ENCODE peak calls at places on chromosomes 11 and 22, in ten cellular contexts. One of them, this sample, is unnamed.

GRCh38 chr11:125141686-125142535 is 22.6 kb upstream of the PKNOX2 start:
- DNase-seq in progenitor cell of endocrine pancreas: peak; percentile 63
- DNase-seq in cardiac muscle cell: peak; percentile 66
- DNase-seq in gastrocnemius medialis: no peak
- DNase-seq in nephron progenitor cell: peak; percentile 85
- DNase-seq in GM23338: peak; percentile 94
- DNase-seq in AG10803: peak; percentile 5
- DNase-seq in fibroblast of lung: peak; percentile 16
- DNase-seq in fibroblast of mammary gland: peak; percentile 28
- DNase-seq in A549: no peak
- DNase-seq in this sample: peak; percentile 65

GRCh38 chr22:24156146-24156914 is 25.0 kb upstream of the SUSD2 start:
- DNase-seq in fibroblast of lung: peak; percentile 58
- DNase-seq in fibroblast of mammary gland: peak; percentile 48
- DNase-seq in gastrocnemius medialis: no peak
- DNase-seq in A549: no peak
- DNase-seq in cardiac muscle cell: peak; percentile 72
- DNase-seq in nephron progenitor cell: peak; percentile 55
- DNase-seq in progenitor cell of endocrine pancreas: no peak
- DNase-seq in GM23338: peak; percentile 59
- DNase-seq in AG10803: peak; percentile 32
- DNase-seq in this sample: peak; percentile 46

GRCh38 chr11:32122200-32122599 is 31.3 kb downstream of the RCN1 start:
- DNase-seq in fibroblast of lung: no peak
- DNase-seq in AG10803: no peak
- DNase-seq in progenitor cell of endocrine pancreas: no peak
- DNase-seq in fibroblast of mammary gland: no peak
- DNase-seq in nephron progenitor cell: no peak
- DNase-seq in A549: no peak
- DNase-seq in gastrocnemius medialis: no peak
- DNase-seq in GM23338: no peak
- DNase-seq in cardiac muscle cell: no peak
- DNase-seq in this sample: no peak

GRCh38 chr22:27474711-27475547 is 326.6 kb downstream of the MN1 start:
- DNase-seq in AG10803: peak; percentile 93
- DNase-seq in cardiac muscle cell: no peak
- DNase-seq in fibroblast of lung: peak; percentile 98
- DNase-seq in fibroblast of mammary gland: peak; percentile 86
- DNase-seq in GM23338: peak; percentile 88
- DNase-seq in A549: peak; percentile 68
- DNase-seq in progenitor cell of endocrine pancreas: no peak
- DNase-seq in gastrocnemius medialis: no peak
- DNase-seq in nephron progenitor cell: no peak
- DNase-seq in this sample: peak; percentile 82

GRCh38 chr22:32265882-32266767 is 11.0 kb upstream of the SLC5A4 start:
- DNase-seq in GM23338: peak; percentile 89
- DNase-seq in fibroblast of lung: peak; percentile 53
- DNase-seq in A549: peak; percentile 60
- DNase-seq in AG10803: peak; percentile 62
- DNase-seq in gastrocnemius medialis: peak; percentile 50
- DNase-seq in cardiac muscle cell: peak; percentile 81
- DNase-seq in progenitor cell of endocrine pancreas: peak; percentile 39
- DNase-seq in nephron progenitor cell: peak; percentile 74
- DNase-seq in fibroblast of mammary gland: peak; percentile 72
- DNase-seq in this sample: peak; percentile 83

GRCh38 chr11:460331-461199 is 10.5 kb downstream of the PTDSS2 start:
- DNase-seq in AG10803: no peak
- DNase-seq in gastrocnemius medialis: no peak
- DNase-seq in fibroblast of mammary gland: no peak
- DNase-seq in fibroblast of lung: peak; percentile 30
- DNase-seq in cardiac muscle cell: no peak
- DNase-seq in A549: peak; percentile 81
- DNase-seq in progenitor cell of endocrine pancreas: no peak
- DNase-seq in nephron progenitor cell: no peak
- DNase-seq in GM23338: no peak
- DNase-seq in this sample: no peak

GRCh38 chr11:14578551-14578956 is 58.4 kb upstream of the PSMA1 start:
- DNase-seq in gastrocnemius medialis: no peak
- DNase-seq in A549: peak; percentile 27
- DNase-seq in cardiac muscle cell: peak; percentile 5
- DNase-seq in GM23338: no peak
- DNase-seq in fibroblast of lung: peak; percentile 21
- DNase-seq in progenitor cell of endocrine pancreas: no peak
- DNase-seq in fibroblast of mammary gland: peak; percentile 24
- DNase-seq in AG10803: peak; percentile 15
- DNase-seq in nephron progenitor cell: no peak
- DNase-seq in this sample: peak; percentile 16

GRCh38 chr22:37210041-37210803 is 2.1 kb downstream of the SSTR3 start:
- DNase-seq in fibroblast of lung: no peak
- DNase-seq in gastrocnemius medialis: no peak
- DNase-seq in GM23338: no peak
- DNase-seq in A549: no peak
- DNase-seq in cardiac muscle cell: no peak
- DNase-seq in fibroblast of mammary gland: no peak
- DNase-seq in AG10803: no peak
- DNase-seq in progenitor cell of endocrine pancreas: no peak
- DNase-seq in nephron progenitor cell: no peak
- DNase-seq in this sample: no peak

GRCh38 chr11:126990716-126991480 is 9.7 kb downstream of the KIRREL3 start:
- DNase-seq in gastrocnemius medialis: no peak
- DNase-seq in progenitor cell of endocrine pancreas: no peak
- DNase-seq in fibroblast of mammary gland: no peak
- DNase-seq in AG10803: peak; percentile 66
- DNase-seq in nephron progenitor cell: no peak
- DNase-seq in fibroblast of lung: peak; percentile 78
- DNase-seq in A549: no peak
- DNase-seq in cardiac muscle cell: no peak
- DNase-seq in GM23338: no peak
- DNase-seq in this sample: no peak

GRCh38 chr11:65859134-65859811 is 960 bp upstream of the MUS81 start:
- DNase-seq in fibroblast of lung: peak; percentile 99
- DNase-seq in GM23338: peak; percentile 100
- DNase-seq in A549: peak; percentile 99
- DNase-seq in cardiac muscle cell: peak; percentile 100
- DNase-seq in progenitor cell of endocrine pancreas: peak; percentile 96
- DNase-seq in nephron progenitor cell: peak; percentile 99
- DNase-seq in AG10803: peak; percentile 97
- DNase-seq in fibroblast of mammary gland: peak; percentile 94
- DNase-seq in gastrocnemius medialis: peak; percentile 99
- DNase-seq in this sample: peak; percentile 99

GRCh38 chr11:63682045-63682915 is 980 bp downstream of the RTN3 start:
- DNase-seq in nephron progenitor cell: peak; percentile 26
- DNase-seq in fibroblast of lung: no peak
- DNase-seq in fibroblast of mammary gland: peak; percentile 16
- DNase-seq in progenitor cell of endocrine pancreas: no peak
- DNase-seq in gastrocnemius medialis: no peak
- DNase-seq in cardiac muscle cell: peak; percentile 44
- DNase-seq in GM23338: peak; percentile 66
- DNase-seq in A549: peak; percentile 11
- DNase-seq in AG10803: no peak
- DNase-seq in this sample: peak; percentile 77

GRCh38 chr11:116532066-116532465 is 240.7 kb downstream of the BUD13 start:
- DNase-seq in fibroblast of lung: no peak
- DNase-seq in fibroblast of mammary gland: no peak
- DNase-seq in nephron progenitor cell: no peak
- DNase-seq in cardiac muscle cell: no peak
- DNase-seq in AG10803: no peak
- DNase-seq in progenitor cell of endocrine pancreas: no peak
- DNase-seq in A549: no peak
- DNase-seq in gastrocnemius medialis: no peak
- DNase-seq in GM23338: no peak
- DNase-seq in this sample: no peak

GRCh38 chr11:101880208-101880607 is 34.6 kb upstream of the CEP126 start:
- DNase-seq in GM23338: peak; percentile 78
- DNase-seq in cardiac muscle cell: peak; percentile 33
- DNase-seq in nephron progenitor cell: no peak
- DNase-seq in progenitor cell of endocrine pancreas: no peak
- DNase-seq in fibroblast of lung: peak; percentile 78
- DNase-seq in A549: peak; percentile 81
- DNase-seq in fibroblast of mammary gland: peak; percentile 82
- DNase-seq in AG10803: peak; percentile 77
- DNase-seq in gastrocnemius medialis: no peak
- DNase-seq in this sample: peak; percentile 45
- TF ChIP-seq CTCF in GM23338: peak; percentile 57
- TF ChIP-seq CTCF in cardiac muscle cell: peak; percentile 63
- TF ChIP-seq CTCF in nephron progenitor cell: peak; percentile 11
- TF ChIP-seq CTCF in progenitor cell of endocrine pancreas: peak; percentile 41
- TF ChIP-seq CTCF in fibroblast of lung: peak; percentile 63
- TF ChIP-seq CTCF in A549: peak; percentile 48
- TF ChIP-seq CTCF in fibroblast of mammary gland: peak; percentile 62
- TF ChIP-seq CTCF in AG10803: peak; percentile 61
- TF ChIP-seq CTCF in gastrocnemius medialis: no peak
- TF ChIP-seq CTCF in this sample: peak; percentile 38

DNA sequence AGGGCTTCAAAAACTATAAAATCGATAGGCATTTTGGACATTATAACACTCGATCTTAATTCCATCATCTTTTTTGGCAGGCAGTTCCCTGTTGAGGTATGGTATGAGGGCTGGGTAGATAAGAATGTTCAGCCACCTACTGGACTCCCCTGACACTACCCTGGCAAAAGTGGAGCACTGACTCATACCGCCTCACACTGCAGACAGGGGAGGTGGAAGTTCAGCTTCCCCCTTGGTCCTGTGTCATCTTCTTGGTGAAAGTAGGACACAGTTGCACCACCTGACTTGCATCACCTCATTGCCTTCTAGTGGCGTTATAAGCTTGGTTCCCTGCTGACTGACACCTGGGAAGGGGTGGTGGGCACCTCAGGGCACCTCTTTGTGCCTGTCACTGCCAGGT is 30.4 kb downstream of the PAAF1 start:
- DNase-seq in GM23338: peak; percentile 9
- DNase-seq in cardiac muscle cell: no peak
- DNase-seq in AG10803: peak; percentile 23
- DNase-seq in nephron progenitor cell: no peak
- DNase-seq in A549: peak; percentile 49
- DNase-seq in progenitor cell of endocrine pancreas: no peak
- DNase-seq in fibroblast of mammary gland: peak; percentile 64
- DNase-seq in gastrocnemius medialis: peak; percentile 44
- DNase-seq in fibroblast of lung: peak; percentile 50
- DNase-seq in this sample: peak; percentile 43
- TF ChIP-seq CTCF in GM23338: no peak
- TF ChIP-seq CTCF in cardiac muscle cell: peak; percentile 4
- TF ChIP-seq CTCF in AG10803: peak; percentile 26
- TF ChIP-seq CTCF in nephron progenitor cell: no peak
- TF ChIP-seq CTCF in A549: peak; percentile 8
- TF ChIP-seq CTCF in progenitor cell of endocrine pancreas: no peak
- TF ChIP-seq CTCF in fibroblast of mammary gland: peak; percentile 36
- TF ChIP-seq CTCF in gastrocnemius medialis: no peak
- TF ChIP-seq CTCF in fibroblast of lung: peak; percentile 5
- TF ChIP-seq CTCF in this sample: no peak

DNA sequence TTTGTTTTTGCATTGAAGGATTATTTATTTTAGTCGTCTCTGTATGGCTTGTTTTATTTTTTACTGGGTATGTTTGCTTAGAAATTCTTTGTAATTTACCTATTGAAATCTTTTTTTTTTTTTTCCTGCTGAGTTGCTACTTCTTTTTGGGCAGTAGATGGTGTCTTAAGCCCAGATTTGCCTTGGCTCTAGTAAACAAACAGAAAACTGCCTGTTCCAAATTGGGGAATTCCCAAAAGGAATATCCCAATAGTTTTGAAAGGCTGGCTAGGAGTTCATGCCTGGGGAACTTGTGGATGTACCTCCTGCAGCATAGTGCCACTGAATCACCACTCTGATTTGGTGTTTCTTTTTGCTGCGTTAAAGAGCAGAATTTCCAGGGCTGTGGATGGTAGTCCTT is 17.7 kb downstream of the PAMR1 start:
- DNase-seq in cardiac muscle cell: no peak
- DNase-seq in AG10803: no peak
- DNase-seq in fibroblast of lung: no peak
- DNase-seq in progenitor cell of endocrine pancreas: no peak
- DNase-seq in GM23338: no peak
- DNase-seq in fibroblast of mammary gland: peak; percentile 46
- DNase-seq in gastrocnemius medialis: no peak
- DNase-seq in nephron progenitor cell: no peak
- DNase-seq in A549: peak; percentile 6
- DNase-seq in this sample: no peak
- TF ChIP-seq CTCF in cardiac muscle cell: peak; percentile 11
- TF ChIP-seq CTCF in AG10803: no peak
- TF ChIP-seq CTCF in fibroblast of lung: no peak
- TF ChIP-seq CTCF in progenitor cell of endocrine pancreas: no peak
- TF ChIP-seq CTCF in GM23338: peak; percentile 15
- TF ChIP-seq CTCF in fibroblast of mammary gland: no peak
- TF ChIP-seq CTCF in gastrocnemius medialis: no peak
- TF ChIP-seq CTCF in nephron progenitor cell: no peak
- TF ChIP-seq CTCF in A549: no peak
- TF ChIP-seq CTCF in this sample: no peak

GRCh38 chr11:96237759-96238158 is 105.2 kb downstream of the MAML2 start:
- DNase-seq in A549: peak; percentile 7
- DNase-seq in GM23338: no peak
- DNase-seq in cardiac muscle cell: no peak
- DNase-seq in AG10803: peak; percentile 45
- DNase-seq in nephron progenitor cell: no peak
- DNase-seq in fibroblast of lung: no peak
- DNase-seq in fibroblast of mammary gland: no peak
- DNase-seq in gastrocnemius medialis: no peak
- DNase-seq in progenitor cell of endocrine pancreas: no peak
- DNase-seq in this sample: no peak

GRCh38 chr11:96238563-96239166 is 104.3 kb downstream of the MAML2 start:
- DNase-seq in GM23338: no peak
- DNase-seq in fibroblast of mammary gland: peak; percentile 69
- DNase-seq in progenitor cell of endocrine pancreas: no peak
- DNase-seq in fibroblast of lung: peak; percentile 67
- DNase-seq in AG10803: peak; percentile 63
- DNase-seq in cardiac muscle cell: no peak
- DNase-seq in nephron progenitor cell: no peak
- DNase-seq in A549: no peak
- DNase-seq in gastrocnemius medialis: no peak
- DNase-seq in this sample: no peak

GRCh38 chr11:96242191-96242845 is 100.7 kb downstream of the MAML2 start:
- DNase-seq in A549: no peak
- DNase-seq in nephron progenitor cell: no peak
- DNase-seq in gastrocnemius medialis: no peak
- DNase-seq in fibroblast of mammary gland: peak; percentile 66
- DNase-seq in fibroblast of lung: no peak
- DNase-seq in progenitor cell of endocrine pancreas: no peak
- DNase-seq in GM23338: no peak
- DNase-seq in AG10803: peak; percentile 56
- DNase-seq in cardiac muscle cell: no peak
- DNase-seq in this sample: peak; percentile 61

GRCh38 chr11:96242971-96243647 is 99.9 kb downstream of the MAML2 start:
- DNase-seq in nephron progenitor cell: peak; percentile 84
- DNase-seq in AG10803: peak; percentile 98
- DNase-seq in GM23338: peak; percentile 95
- DNase-seq in progenitor cell of endocrine pancreas: peak; percentile 66
- DNase-seq in gastrocnemius medialis: peak; percentile 85
- DNase-seq in A549: peak; percentile 96
- DNase-seq in fibroblast of lung: peak; percentile 99
- DNase-seq in fibroblast of mammary gland: peak; percentile 97
- DNase-seq in cardiac muscle cell: peak; percentile 95
- DNase-seq in this sample: peak; percentile 98

DNA sequence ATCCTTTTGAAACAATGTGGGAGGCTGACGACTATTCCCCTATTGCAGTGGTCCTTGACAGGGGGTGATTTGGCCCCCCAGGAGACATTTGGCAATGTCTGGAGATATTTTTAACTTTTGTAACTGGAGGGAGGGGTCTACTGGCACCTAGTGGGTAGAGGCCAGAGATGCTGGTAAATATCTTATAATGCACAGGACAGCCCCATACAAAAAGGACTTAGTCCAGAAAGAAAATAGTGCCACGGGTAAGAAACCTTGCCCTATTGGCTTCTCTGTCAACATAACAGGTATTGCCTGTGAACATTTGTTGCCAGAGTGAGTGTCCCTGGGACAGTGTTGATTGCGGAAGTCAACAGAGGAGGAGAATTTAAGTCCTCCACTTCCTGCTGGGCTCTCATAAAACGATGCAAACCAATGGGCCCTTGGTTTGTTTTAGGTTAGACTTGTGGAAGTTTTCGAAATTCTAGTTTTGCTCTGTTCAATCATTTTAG is 101.6 kb downstream of the MAML2 start:
- DNase-seq in AG10803: no peak
- DNase-seq in fibroblast of lung: no peak
- DNase-seq in gastrocnemius medialis: no peak
- DNase-seq in fibroblast of mammary gland: no peak
- DNase-seq in nephron progenitor cell: no peak
- DNase-seq in A549: peak; percentile 22
- DNase-seq in GM23338: peak; percentile 41
- DNase-seq in progenitor cell of endocrine pancreas: no peak
- DNase-seq in cardiac muscle cell: no peak
- DNase-seq in this sample: no peak
- TF ChIP-seq CTCF in AG10803: no peak
- TF ChIP-seq CTCF in fibroblast of lung: no peak
- TF ChIP-seq CTCF in gastrocnemius medialis: no peak
- TF ChIP-seq CTCF in fibroblast of mammary gland: no peak
- TF ChIP-seq CTCF in nephron progenitor cell: no peak
- TF ChIP-seq CTCF in A549: no peak
- TF ChIP-seq CTCF in GM23338: peak; percentile 32
- TF ChIP-seq CTCF in progenitor cell of endocrine pancreas: peak; percentile 17
- TF ChIP-seq CTCF in cardiac muscle cell: no peak
- TF ChIP-seq CTCF in this sample: no peak

This sample was measured in foreskin fibroblast.